ENCODE peak calls at places on chromosomes 11 and 22, in seven cellular contexts. I, B, G, N, O, Z and M are unnamed samples.
A peak's percentile ranks its signal among the peaks of the same experiment; 100 is the strongest.

GRCh38 chr22:37084385-37084784 is 25.1 kb downstream of the TMPRSS6 start:
- DNase-seq in I (no peak), B (no peak), G (no peak), N (no peak), O (no peak), Z (no peak), M (no peak)

GRCh38 chr22:19959587-19960490 is 18.2 kb upstream of the TXNRD2 start:
- DNase-seq in I (no peak), B (no peak), G (no peak), N (peak; percentile 71), O (no peak), Z (no peak), M (no peak)

GRCh38 chr11:47376183-47376542 is 2.2 kb downstream of the SPI1 start:
- DNase-seq in I (no peak), B (no peak), G (no peak), N (no peak), O (no peak), Z (no peak), M (no peak)

GRCh38 chr11:113404859-113405430 is 17.4 kb downstream of the ANKK1 start:
- DNase-seq in I (no peak), B (no peak), G (no peak), N (no peak), O (no peak), Z (no peak), M (no peak)

GRCh38 chr11:71182791-71183556 is 69.4 kb downstream of the SHANK2 start:
- DNase-seq in I (peak; percentile 15), B (no peak), G (no peak), N (no peak), O (no peak), Z (peak; percentile 22), M (no peak)

GRCh38 chr22:28989484-28989883 is 72.1 kb downstream of the C22orf31 start:
- DNase-seq in I (no peak), B (no peak), G (no peak), N (no peak), O (no peak), Z (no peak), M (no peak)

GRCh38 chr11:27398413-27398780 is 35.4 kb upstream of the CCDC34 start:
- DNase-seq in I (no peak), B (no peak), G (no peak), N (no peak), O (no peak), Z (no peak), M (no peak)

GRCh38 chr11:27319065-27319464 is 44.0 kb downstream of the CCDC34 start:
- DNase-seq in I (no peak), B (peak; percentile 72), G (peak; percentile 64), N (peak; percentile 48), O (no peak), Z (no peak), M (no peak)

GRCh38 chr22:39252461-39253391 is 7.9 kb upstream of the PDGFB start:
- DNase-seq in I (no peak), B (peak; percentile 25), G (peak; percentile 71), N (no peak), O (no peak), Z (no peak), M (no peak)

GRCh38 chr22:50282361-50283144 is 12.4 kb upstream of the MAPK11 start:
- DNase-seq in I (no peak), B (peak; percentile 77), G (peak; percentile 77), N (peak; percentile 80), O (no peak), Z (peak; percentile 78), M (no peak)

GRCh38 chr11:125990244-125990643 is 44.4 kb downstream of the VSIG10L2 start:
- DNase-seq in I (no peak), B (peak; percentile 67), G (no peak), N (peak; percentile 11), O (no peak), Z (no peak), M (no peak)

GRCh38 chr22:50250249-50250554 is 863 bp downstream of the HDAC10 start:
- DNase-seq in I (no peak), B (no peak), G (no peak), N (no peak), O (no peak), Z (no peak), M (no peak)

GRCh38 chr11:115910379-115910778 is 406.2 kb upstream of the CADM1 start:
- DNase-seq in I (no peak), B (peak; percentile 33), G (no peak), N (no peak), O (no peak), Z (no peak), M (no peak)

GRCh38 chr11:2093575-2094353 is 45.4 kb downstream of the IGF2 start:
- DNase-seq in I (no peak), B (no peak), G (no peak), N (no peak), O (no peak), Z (no peak), M (no peak)

GRCh38 chr11:120244476-120244875 is 4.5 kb downstream of the POU2F3 start:
- DNase-seq in I (no peak), B (peak; percentile 10), G (no peak), N (no peak), O (no peak), Z (no peak), M (no peak)

GRCh38 chr11:72061739-72062396 is 18.5 kb downstream of the NUMA1 start:
- DNase-seq in I (no peak), B (no peak), G (no peak), N (no peak), O (no peak), Z (no peak), M (no peak)

GRCh38 chr11:69309800-69310280 is 15.9 kb downstream of the MYEOV start:
- DNase-seq in I (no peak), B (peak; percentile 57), G (no peak), N (peak; percentile 29), O (no peak), Z (peak; percentile 74), M (no peak)

GRCh38 chr11:134665571-134666268 is 253.7 kb upstream of the B3GAT1 start:
- DNase-seq in I (no peak), B (no peak), G (peak; percentile 30), N (no peak), O (peak; percentile 29), Z (no peak), M (no peak)

GRCh38 chr11:47185305-47186075 is 744 bp downstream of the PACSIN3 start:
- DNase-seq in I (peak; percentile 96), B (peak; percentile 37), G (peak; percentile 93), N (peak; percentile 67), O (peak; percentile 87), Z (peak; percentile 80), M (peak; percentile 58)

GRCh38 chr22:35892192-35892591 is 136.4 kb downstream of the RBFOX2 start:
- DNase-seq in I (no peak), B (peak; percentile 75), G (no peak), N (peak; percentile 59), O (no peak), Z (peak; percentile 91), M (no peak)

GRCh38 chr22:40178417-40179409 is 988 bp downstream of the TNRC6B start:
- DNase-seq in I (peak; percentile 37), B (peak; percentile 57), G (peak; percentile 94), N (peak; percentile 81), O (no peak), Z (peak; percentile 17), M (peak; percentile 62)

GRCh38 chr11:102794382-102794781 is 3.6 kb downstream of the MMP1 start:
- DNase-seq in I (peak; percentile 73), B (peak; percentile 50), G (peak; percentile 94), N (peak; percentile 67), O (peak; percentile 58), Z (peak; percentile 40), M (no peak)

GRCh38 chr11:121936781-121937447 is 179.1 kb downstream of the BLID start:
- DNase-seq in I (no peak), B (peak; percentile 89), G (no peak), N (no peak), O (no peak), Z (no peak), M (no peak)

GRCh38 chr11:8717876-8718753 is 35.5 kb downstream of the RPL27A start:
- DNase-seq in I (no peak), B (peak; percentile 97), G (peak; percentile 85), N (peak; percentile 95), O (no peak), Z (no peak), M (no peak)

GRCh38 chr22:36938028-36938425 is 24.6 kb downstream of the CSF2RB start:
- DNase-seq in I (no peak), B (no peak), G (no peak), N (no peak), O (no peak), Z (no peak), M (no peak)

GRCh38 chr11:73564903-73565302 is 33.0 kb downstream of the FAM168A start:
- DNase-seq in I (no peak), B (no peak), G (no peak), N (no peak), O (no peak), Z (no peak), M (no peak)
- H2BK5ac ChIP-seq in I (no peak overlapping the region), B (no peak overlapping the region), G (no peak overlapping the region), N (no peak overlapping the region), O (no peak overlapping the region), Z (no peak overlapping the region), M (no peak overlapping the region)

DNA sequence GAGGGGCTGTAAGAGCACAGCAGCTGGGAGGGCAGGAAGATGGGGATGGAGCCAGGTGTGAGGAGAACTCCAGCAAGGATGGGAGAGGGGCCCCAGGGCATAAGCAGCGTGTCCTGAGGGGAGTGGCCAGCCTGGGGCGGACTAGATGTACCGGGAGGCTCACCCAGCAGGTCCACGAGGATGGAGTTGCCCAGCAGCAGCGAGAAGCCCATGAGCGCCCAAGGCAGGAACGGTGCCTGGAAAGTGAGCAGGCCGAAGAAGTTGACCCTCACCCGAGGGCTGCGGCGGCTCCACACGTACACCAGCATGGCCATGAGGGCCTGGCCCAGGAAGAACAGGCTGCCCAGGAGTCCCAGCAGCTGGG is 1.3 kb downstream of the DERL3 start:
- DNase-seq in I (no peak), B (no peak), G (no peak), N (no peak), O (no peak), Z (peak; percentile 85), M (no peak)
- H3K18ac ChIP-seq in I (no peak overlapping the region), B (no peak overlapping the region), G (no peak overlapping the region), N (no peak overlapping the region), O (no peak overlapping the region), Z (no peak overlapping the region), M (no peak overlapping the region)

GRCh38 chr22:46509416-46510089 is 27.9 kb downstream of the CELSR1 start:
- DNase-seq in I (no peak), B (no peak), G (no peak), N (no peak), O (no peak), Z (no peak), M (no peak)
- H2BK5ac ChIP-seq in I (no peak overlapping the region), B (no peak overlapping the region), G (no peak overlapping the region), N (no peak overlapping the region), O (peak overlapping the region; percentile 60), Z (no peak overlapping the region), M (peak overlapping the region; percentile 93)

DNA sequence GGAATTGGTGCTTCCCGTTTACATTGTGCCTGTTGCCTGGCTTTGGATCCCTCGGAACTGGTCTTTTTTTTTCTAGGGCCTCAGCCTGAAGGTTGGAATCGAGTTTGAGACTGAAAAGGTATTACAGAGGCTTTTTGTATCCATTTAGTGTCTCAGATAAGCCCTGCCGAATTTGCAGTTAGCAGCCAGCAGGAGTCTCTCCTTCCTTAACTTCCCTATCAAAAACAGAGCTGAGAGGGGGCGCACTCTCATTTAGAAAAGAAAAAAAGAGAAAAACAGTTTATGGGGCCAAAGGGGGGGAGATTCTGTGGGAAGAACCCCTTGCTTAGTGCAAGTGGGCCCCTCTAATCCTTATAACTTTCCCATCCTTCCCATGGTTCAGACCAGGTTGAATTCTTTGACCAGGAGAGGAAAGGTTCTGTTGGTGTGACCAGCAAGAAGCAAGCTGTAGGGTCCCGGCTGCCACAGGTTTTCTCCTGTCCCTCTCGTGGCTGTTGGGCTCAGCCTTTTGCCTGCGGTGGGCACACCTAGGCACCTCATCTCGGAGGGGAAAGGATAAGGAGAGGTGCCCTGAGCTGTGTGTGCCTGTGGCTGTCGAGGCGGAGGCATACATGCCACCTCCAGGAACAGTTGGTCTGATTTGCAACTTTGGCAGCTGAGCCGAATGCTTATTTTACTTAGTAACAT is 565.1 kb upstream of the CNTN5 start:
- DNase-seq in I (peak; percentile 69), B (no peak), G (peak; percentile 72), N (no peak), O (peak; percentile 56), Z (no peak), M (no peak)
- H3K18ac ChIP-seq in I (no peak overlapping the region), B (no peak overlapping the region), G (peak overlapping the region; percentile 12), N (no peak overlapping the region), O (peak overlapping the region; percentile 2), Z (no peak overlapping the region), M (peak overlapping the region; percentile 90)